ENCODE peak calls at places on chromosomes 3 and 15, in eight cellular contexts. One of them, this sample, is unnamed.

GRCh38 chr15:85733415-85733814 is 61.3 kb downstream of the KLHL25 start:
- DNase-seq in HCT116: no peak
- DNase-seq in neural progenitor cell: no peak
- DNase-seq in vagina: no peak
- DNase-seq in foreskin fibroblast: no peak
- DNase-seq in A549: peak; percentile 53
- DNase-seq in fibroblast of pulmonary artery: no peak
- DNase-seq in WERI-Rb-1: no peak
- DNase-seq in this sample: no peak

GRCh38 chr3:105869982-105870381 is 1.2 kb upstream of the CBLB start:
- DNase-seq in neural progenitor cell: peak; percentile 12
- DNase-seq in vagina: no peak
- DNase-seq in A549: no peak
- DNase-seq in foreskin fibroblast: no peak
- DNase-seq in fibroblast of pulmonary artery: no peak
- DNase-seq in HCT116: no peak
- DNase-seq in WERI-Rb-1: no peak
- DNase-seq in this sample: no peak

GRCh38 chr3:31613654-31614053 is 80.9 kb downstream of the STT3B start:
- DNase-seq in A549: no peak
- DNase-seq in HCT116: no peak
- DNase-seq in vagina: no peak
- DNase-seq in WERI-Rb-1: no peak
- DNase-seq in fibroblast of pulmonary artery: no peak
- DNase-seq in foreskin fibroblast: no peak
- DNase-seq in neural progenitor cell: no peak
- DNase-seq in this sample: no peak

GRCh38 chr3:129796146-129796545 is 97.4 kb downstream of the TMCC1 start:
- DNase-seq in A549: no peak
- DNase-seq in fibroblast of pulmonary artery: no peak
- DNase-seq in foreskin fibroblast: no peak
- DNase-seq in WERI-Rb-1: no peak
- DNase-seq in HCT116: no peak
- DNase-seq in neural progenitor cell: no peak
- DNase-seq in vagina: no peak
- DNase-seq in this sample: no peak

GRCh38 chr3:133930341-133930933 is 34.8 kb upstream of the RAB6B start:
- DNase-seq in A549: peak; percentile 58
- DNase-seq in foreskin fibroblast: peak; percentile 81
- DNase-seq in fibroblast of pulmonary artery: peak; percentile 91
- DNase-seq in HCT116: peak; percentile 41
- DNase-seq in neural progenitor cell: peak; percentile 81
- DNase-seq in WERI-Rb-1: no peak
- DNase-seq in vagina: no peak
- DNase-seq in this sample: peak; percentile 55

GRCh38 chr3:149572796-149573414 is 84.9 kb downstream of the WWTR1 start:
- DNase-seq in neural progenitor cell: no peak
- DNase-seq in foreskin fibroblast: peak; percentile 90
- DNase-seq in WERI-Rb-1: no peak
- DNase-seq in HCT116: no peak
- DNase-seq in vagina: no peak
- DNase-seq in fibroblast of pulmonary artery: peak; percentile 65
- DNase-seq in A549: no peak
- DNase-seq in this sample: no peak

GRCh38 chr3:182078314-182078713 is 366.6 kb downstream of the SOX2 start:
- DNase-seq in A549: peak; percentile 74
- DNase-seq in foreskin fibroblast: no peak
- DNase-seq in neural progenitor cell: no peak
- DNase-seq in vagina: no peak
- DNase-seq in fibroblast of pulmonary artery: no peak
- DNase-seq in HCT116: no peak
- DNase-seq in WERI-Rb-1: no peak
- DNase-seq in this sample: no peak

GRCh38 chr3:11593318-11594034 is 50.2 kb downstream of the VGLL4 start:
- DNase-seq in neural progenitor cell: peak; percentile 39
- DNase-seq in A549: no peak
- DNase-seq in HCT116: no peak
- DNase-seq in WERI-Rb-1: no peak
- DNase-seq in foreskin fibroblast: no peak
- DNase-seq in fibroblast of pulmonary artery: no peak
- DNase-seq in vagina: no peak
- DNase-seq in this sample: no peak

GRCh38 chr15:101305820-101306255 is 10.8 kb upstream of the SNRPA1 start:
- DNase-seq in HCT116: no peak
- DNase-seq in WERI-Rb-1: no peak
- DNase-seq in foreskin fibroblast: no peak
- DNase-seq in neural progenitor cell: no peak
- DNase-seq in fibroblast of pulmonary artery: no peak
- DNase-seq in vagina: no peak
- DNase-seq in A549: no peak
- DNase-seq in this sample: no peak

GRCh38 chr3:121809249-121809648 is 25.6 kb downstream of the IQCB1 start:
- DNase-seq in WERI-Rb-1: no peak
- DNase-seq in HCT116: no peak
- DNase-seq in foreskin fibroblast: no peak
- DNase-seq in neural progenitor cell: no peak
- DNase-seq in fibroblast of pulmonary artery: no peak
- DNase-seq in A549: no peak
- DNase-seq in vagina: no peak
- DNase-seq in this sample: no peak

GRCh38 chr3:194135806-194136518 is at the start of gene HES1:
- DNase-seq in vagina: peak; percentile 98
- DNase-seq in A549: peak; percentile 97
- DNase-seq in foreskin fibroblast: peak; percentile 95
- DNase-seq in HCT116: peak; percentile 95
- DNase-seq in fibroblast of pulmonary artery: peak; percentile 99
- DNase-seq in neural progenitor cell: peak; percentile 99
- DNase-seq in WERI-Rb-1: peak; percentile 75
- DNase-seq in this sample: peak; percentile 96

GRCh38 chr15:55799287-55800212 is 56.6 kb upstream of the PRTG start:
- DNase-seq in HCT116: peak; percentile 32
- DNase-seq in foreskin fibroblast: peak; percentile 80
- DNase-seq in fibroblast of pulmonary artery: peak; percentile 70
- DNase-seq in A549: peak; percentile 63
- DNase-seq in vagina: no peak
- DNase-seq in neural progenitor cell: peak; percentile 80
- DNase-seq in WERI-Rb-1: peak; percentile 78
- DNase-seq in this sample: no peak

GRCh38 chr15:25054943-25055342 is 100.2 kb downstream of the SNRPN start:
- DNase-seq in vagina: peak; percentile 79
- DNase-seq in HCT116: no peak
- DNase-seq in neural progenitor cell: no peak
- DNase-seq in A549: no peak
- DNase-seq in WERI-Rb-1: no peak
- DNase-seq in foreskin fibroblast: no peak
- DNase-seq in fibroblast of pulmonary artery: no peak
- DNase-seq in this sample: no peak

GRCh38 chr3:32832193-32832592 is 14.4 kb downstream of the TRIM71 start:
- DNase-seq in WERI-Rb-1: no peak
- DNase-seq in foreskin fibroblast: no peak
- DNase-seq in vagina: no peak
- DNase-seq in HCT116: no peak
- DNase-seq in neural progenitor cell: no peak
- DNase-seq in A549: no peak
- DNase-seq in fibroblast of pulmonary artery: no peak
- DNase-seq in this sample: no peak

GRCh38 chr3:126104028-126104635 is 20.2 kb upstream of the SLC41A3 start:
- DNase-seq in foreskin fibroblast: no peak
- DNase-seq in vagina: peak; percentile 82
- DNase-seq in HCT116: no peak
- DNase-seq in WERI-Rb-1: no peak
- DNase-seq in A549: no peak
- DNase-seq in neural progenitor cell: no peak
- DNase-seq in fibroblast of pulmonary artery: no peak
- DNase-seq in this sample: no peak

GRCh38 chr15:63587527-63587926 is 9.7 kb upstream of the FBXL22 start:
- DNase-seq in HCT116: no peak
- DNase-seq in fibroblast of pulmonary artery: peak; percentile 21
- DNase-seq in WERI-Rb-1: no peak
- DNase-seq in neural progenitor cell: no peak
- DNase-seq in A549: peak; percentile 58
- DNase-seq in foreskin fibroblast: peak; percentile 69
- DNase-seq in vagina: no peak
- DNase-seq in this sample: no peak

GRCh38 chr15:57330619-57331018 is 45.7 kb upstream of the CGNL1 start:
- DNase-seq in vagina: no peak
- DNase-seq in WERI-Rb-1: no peak
- DNase-seq in neural progenitor cell: no peak
- DNase-seq in HCT116: no peak
- DNase-seq in A549: no peak
- DNase-seq in fibroblast of pulmonary artery: no peak
- DNase-seq in foreskin fibroblast: peak; percentile 17
- DNase-seq in this sample: no peak

GRCh38 chr3:177640319-177640997 is 443.2 kb upstream of the TBL1XR1 start:
- DNase-seq in foreskin fibroblast: no peak
- DNase-seq in HCT116: no peak
- DNase-seq in WERI-Rb-1: no peak
- DNase-seq in vagina: no peak
- DNase-seq in fibroblast of pulmonary artery: no peak
- DNase-seq in A549: no peak
- DNase-seq in neural progenitor cell: no peak
- DNase-seq in this sample: no peak

GRCh38 chr3:33954956-33955355 is 156.5 kb downstream of the PDCD6IP start:
- DNase-seq in HCT116: no peak
- DNase-seq in WERI-Rb-1: peak; percentile 19
- DNase-seq in fibroblast of pulmonary artery: no peak
- DNase-seq in foreskin fibroblast: peak; percentile 35
- DNase-seq in vagina: no peak
- DNase-seq in A549: peak; percentile 16
- DNase-seq in neural progenitor cell: peak; percentile 21
- DNase-seq in this sample: no peak

GRCh38 chr3:170307998-170308398 is 49.5 kb upstream of the SKIL start:
- DNase-seq in foreskin fibroblast: peak; percentile 50
- DNase-seq in HCT116: no peak
- DNase-seq in vagina: no peak
- DNase-seq in A549: peak; percentile 84
- DNase-seq in neural progenitor cell: no peak
- DNase-seq in fibroblast of pulmonary artery: peak; percentile 60
- DNase-seq in WERI-Rb-1: peak; percentile 67
- DNase-seq in this sample: no peak

GRCh38 chr3:115330406-115330805 is 183.3 kb upstream of the ZBTB20 start:
- DNase-seq in A549: peak; percentile 5
- DNase-seq in foreskin fibroblast: peak; percentile 87
- DNase-seq in neural progenitor cell: no peak
- DNase-seq in vagina: no peak
- DNase-seq in WERI-Rb-1: no peak
- DNase-seq in fibroblast of pulmonary artery: peak; percentile 85
- DNase-seq in HCT116: no peak
- DNase-seq in this sample: no peak

GRCh38 chr15:31482122-31482922 is 155.7 kb downstream of the KLF13 start:
- DNase-seq in foreskin fibroblast: no peak
- DNase-seq in vagina: peak; percentile 80
- DNase-seq in fibroblast of pulmonary artery: no peak
- DNase-seq in WERI-Rb-1: no peak
- DNase-seq in A549: no peak
- DNase-seq in HCT116: no peak
- DNase-seq in neural progenitor cell: no peak
- DNase-seq in this sample: no peak

GRCh38 chr3:95028688-95029087 is 965.8 kb downstream of the NSUN3 start:
- DNase-seq in fibroblast of pulmonary artery: no peak
- DNase-seq in WERI-Rb-1: no peak
- DNase-seq in foreskin fibroblast: no peak
- DNase-seq in vagina: no peak
- DNase-seq in neural progenitor cell: no peak
- DNase-seq in HCT116: no peak
- DNase-seq in A549: no peak
- DNase-seq in this sample: no peak

DNA sequence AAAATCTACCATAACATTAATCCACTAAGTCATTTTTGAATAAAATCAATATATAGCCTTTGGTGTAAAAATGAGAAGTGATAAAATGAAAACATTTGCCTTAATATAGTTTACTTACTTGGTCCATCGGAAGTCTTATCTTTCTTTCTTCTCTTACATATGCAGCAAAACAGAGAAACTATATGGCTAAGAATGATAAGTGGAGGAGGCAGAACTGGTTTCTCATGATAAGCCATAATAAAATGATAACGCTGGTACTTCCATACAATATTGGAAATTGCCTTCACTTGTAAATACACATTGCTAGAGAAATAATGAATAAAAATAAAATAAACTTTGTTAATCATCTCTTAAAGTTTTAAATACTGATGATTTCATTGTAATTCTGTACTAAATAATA is 47.8 kb upstream of the USP50 start:
- DNase-seq in vagina: no peak
- DNase-seq in WERI-Rb-1: no peak
- DNase-seq in A549: no peak
- DNase-seq in foreskin fibroblast: no peak
- DNase-seq in fibroblast of pulmonary artery: no peak
- DNase-seq in HCT116: no peak
- DNase-seq in neural progenitor cell: no peak
- DNase-seq in this sample: no peak
- H3K4me3 ChIP-seq in vagina: no peak overlapping the region
- H3K4me3 ChIP-seq in WERI-Rb-1: no peak overlapping the region
- H3K4me3 ChIP-seq in A549: no peak overlapping the region
- H3K4me3 ChIP-seq in foreskin fibroblast: no peak overlapping the region
- H3K4me3 ChIP-seq in fibroblast of pulmonary artery: no peak overlapping the region
- H3K4me3 ChIP-seq in HCT116: no peak overlapping the region
- H3K4me3 ChIP-seq in neural progenitor cell: no peak overlapping the region
- H3K4me3 ChIP-seq in this sample: no peak overlapping the region

GRCh38 chr3:9876991-9877390 is 3.1 kb downstream of the CIDEC start:
- DNase-seq in foreskin fibroblast: no peak
- DNase-seq in WERI-Rb-1: no peak
- DNase-seq in neural progenitor cell: no peak
- DNase-seq in vagina: no peak
- DNase-seq in HCT116: no peak
- DNase-seq in A549: no peak
- DNase-seq in fibroblast of pulmonary artery: no peak
- DNase-seq in this sample: no peak
- TF ChIP-seq CTCF in foreskin fibroblast: no peak
- TF ChIP-seq CTCF in WERI-Rb-1: peak; percentile 31
- TF ChIP-seq CTCF in neural progenitor cell: no peak
- TF ChIP-seq CTCF in vagina: no peak
- TF ChIP-seq CTCF in HCT116: no peak
- TF ChIP-seq CTCF in A549: no peak
- TF ChIP-seq CTCF in fibroblast of pulmonary artery: no peak
- TF ChIP-seq CTCF in this sample: no peak

DNA sequence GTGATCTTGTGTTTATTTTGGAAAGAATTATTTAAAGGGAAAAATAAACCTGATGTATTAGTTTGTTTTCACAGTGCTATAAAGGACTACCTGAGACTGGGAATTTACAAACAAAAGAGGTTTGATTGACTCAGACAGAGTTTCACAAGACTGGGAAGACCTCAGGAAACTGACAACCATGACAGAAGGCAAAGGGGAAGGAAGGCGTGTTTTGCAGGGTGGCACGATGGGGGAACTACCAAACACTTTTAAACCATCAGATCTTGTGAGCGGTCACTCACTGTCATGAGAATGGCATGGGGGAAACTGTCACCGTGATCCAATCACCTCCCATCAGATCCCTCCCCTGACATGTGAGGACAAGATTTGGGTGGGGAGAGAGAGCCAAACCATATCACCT is 87.0 kb downstream of the TP63 start:
- DNase-seq in WERI-Rb-1: no peak
- DNase-seq in vagina: no peak
- DNase-seq in neural progenitor cell: no peak
- DNase-seq in fibroblast of pulmonary artery: no peak
- DNase-seq in A549: no peak
- DNase-seq in foreskin fibroblast: no peak
- DNase-seq in HCT116: no peak
- DNase-seq in this sample: no peak
- H3K4me3 ChIP-seq in WERI-Rb-1: no peak overlapping the region
- H3K4me3 ChIP-seq in vagina: no peak overlapping the region
- H3K4me3 ChIP-seq in neural progenitor cell: no peak overlapping the region
- H3K4me3 ChIP-seq in fibroblast of pulmonary artery: no peak overlapping the region
- H3K4me3 ChIP-seq in A549: no peak overlapping the region
- H3K4me3 ChIP-seq in foreskin fibroblast: no peak overlapping the region
- H3K4me3 ChIP-seq in HCT116: no peak overlapping the region
- H3K4me3 ChIP-seq in this sample: no peak overlapping the region

GRCh38 chr3:50388021-50388719 is 28.8 kb upstream of the TMEM115 start:
- DNase-seq in neural progenitor cell: peak; percentile 75
- DNase-seq in HCT116: no peak
- DNase-seq in fibroblast of pulmonary artery: no peak
- DNase-seq in vagina: no peak
- DNase-seq in WERI-Rb-1: peak; percentile 81
- DNase-seq in A549: no peak
- DNase-seq in foreskin fibroblast: no peak
- DNase-seq in this sample: no peak
- TF ChIP-seq CTCF in neural progenitor cell: peak; percentile 62
- TF ChIP-seq CTCF in HCT116: no peak
- TF ChIP-seq CTCF in fibroblast of pulmonary artery: peak; percentile 27
- TF ChIP-seq CTCF in vagina: no peak
- TF ChIP-seq CTCF in WERI-Rb-1: peak; percentile 90
- TF ChIP-seq CTCF in A549: no peak
- TF ChIP-seq CTCF in foreskin fibroblast: no peak
- TF ChIP-seq CTCF in this sample: peak; percentile 45